ENCODE peak calls at places on chromosome 1, in four cellular contexts. M, B, J and L are unnamed samples.

GRCh38 chr1:180953291-180953747 is 40.6 kb downstream of the KIAA1614 start:
- DNase-seq in M (no peak), B (no peak), J (no peak), L (peak)

GRCh38 chr1:8118031-8118451 is 91.9 kb upstream of the ERRFI1 start:
- DNase-seq in M (no peak), B (no peak), J (peak), L (no peak)

GRCh38 chr1:212432706-212433576 is at the start of gene NENF:
- DNase-seq in M (peak), B (peak), J (peak), L (peak)

GRCh38 chr1:221565718-221566117 is 176.2 kb downstream of the DUSP10 start:
- DNase-seq in M (no peak), B (no peak), J (no peak), L (no peak)

GRCh38 chr1:51417496-51418383 is 87.4 kb upstream of the TTC39A start:
- DNase-seq in M (no peak), B (peak), J (no peak), L (no peak)

GRCh38 chr1:18398791-18399551 is 81.8 kb upstream of the KLHDC7A start:
- DNase-seq in M (no peak), B (no peak), J (no peak), L (no peak)

GRCh38 chr1:43853161-43853921 is 80.3 kb upstream of the ARTN start:
- DNase-seq in M (peak), B (peak), J (no peak), L (peak)

GRCh38 chr1:25022361-25023189 is 92.5 kb upstream of the RUNX3 start:
- DNase-seq in M (peak), B (peak), J (no peak), L (peak)

GRCh38 chr1:51234721-51235425 is 1.2 kb upstream of the RNF11 start:
- DNase-seq in M (peak), B (peak), J (no peak), L (peak)

GRCh38 chr1:242019018-242019417 is 20.1 kb upstream of the MAP1LC3C start:
- DNase-seq in M (no peak), B (no peak), J (no peak), L (no peak)

GRCh38 chr1:65959896-65960295 is 167.2 kb downstream of the PDE4B start:
- DNase-seq in M (no peak), B (peak), J (no peak), L (no peak)

GRCh38 chr1:147515046-147515869 is 26.0 kb upstream of the BCL9 start:
- DNase-seq in M (no peak), B (peak), J (peak), L (no peak)

GRCh38 chr1:109298666-109299086 is 8.1 kb downstream of the MYBPHL start:
- DNase-seq in M (peak), B (peak), J (no peak), L (peak)

GRCh38 chr1:157624471-157624870 is 26.6 kb upstream of the FCRL4 start:
- DNase-seq in M (no peak), B (no peak), J (no peak), L (no peak)

GRCh38 chr1:45493116-45493697 is 2.2 kb upstream of the TESK2 start:
- DNase-seq in M (no peak), B (peak), J (peak), L (peak)

GRCh38 chr1:211680752-211681327 is 5.4 kb upstream of the NEK2 start:
- DNase-seq in M (peak), B (peak), J (peak), L (peak)

GRCh38 chr1:205883792-205884191 is 33.9 kb upstream of the PM20D1 start:
- DNase-seq in M (no peak), B (no peak), J (no peak), L (no peak)

GRCh38 chr1:101302831-101303511 is 66.2 kb downstream of the S1PR1 start:
- DNase-seq in M (no peak), B (no peak), J (no peak), L (no peak)

GRCh38 chr1:207194197-207194596 is 90.2 kb downstream of the C4BPA start:
- DNase-seq in M (no peak), B (no peak), J (no peak), L (no peak)

GRCh38 chr1:36965301-36966159 is 68.8 kb downstream of the GRIK3 start:
- DNase-seq in M (no peak), B (no peak), J (no peak), L (no peak)

GRCh38 chr1:240559781-240560180 is 52.2 kb downstream of the GREM2 start:
- DNase-seq in M (no peak), B (no peak), J (no peak), L (no peak)

GRCh38 chr1:37666241-37666867 is 26.0 kb upstream of the CDCA8 start:
- DNase-seq in M (no peak), B (no peak), J (no peak), L (no peak)

GRCh38 chr1:61844006-61844405 is 101.7 kb downstream of the PATJ start:
- DNase-seq in M (no peak), B (no peak), J (no peak), L (no peak)

GRCh38 chr1:90821793-90822359 is 104.8 kb upstream of the BARHL2 start:
- DNase-seq in M (no peak), B (no peak), J (no peak), L (no peak)

GRCh38 chr1:43524804-43525203 is 5.9 kb upstream of the PTPRF start:
- DNase-seq in M (no peak), B (no peak), J (no peak), L (no peak)

GRCh38 chr1:29801003-29801402 is 564.7 kb downstream of the PTPRU start:
- DNase-seq in M (no peak), B (no peak), J (no peak), L (no peak)

GRCh38 chr1:174366946-174367345 is 80.8 kb upstream of the GPR52 start:
- DNase-seq in M (no peak), B (no peak), J (no peak), L (no peak)

GRCh38 chr1:166905930-166906329 is 29.9 kb upstream of the TADA1 start:
- DNase-seq in M (no peak), B (peak), J (no peak), L (no peak)

GRCh38 chr1:32448773-32449456 is 16.0 kb upstream of the ZBTB8B start:
- DNase-seq in M (no peak), B (peak), J (peak), L (no peak)

GRCh38 chr1:16055613-16056520 is 12.3 kb downstream of the CLCNKB start:
- DNase-seq in M (peak), B (peak), J (peak), L (peak)

GRCh38 chr1:152667625-152668024 is 4.4 kb downstream of the LCE2D start:
- DNase-seq in M (no peak), B (no peak), J (no peak), L (no peak)

GRCh38 chr1:5622412-5622811 is 369.8 kb downstream of the NPHP4 start:
- DNase-seq in M (no peak), B (no peak), J (no peak), L (no peak)

GRCh38 chr1:53826367-53826766 is 11.7 kb downstream of the NDC1 start:
- DNase-seq in M (no peak), B (peak), J (no peak), L (no peak)

DNA sequence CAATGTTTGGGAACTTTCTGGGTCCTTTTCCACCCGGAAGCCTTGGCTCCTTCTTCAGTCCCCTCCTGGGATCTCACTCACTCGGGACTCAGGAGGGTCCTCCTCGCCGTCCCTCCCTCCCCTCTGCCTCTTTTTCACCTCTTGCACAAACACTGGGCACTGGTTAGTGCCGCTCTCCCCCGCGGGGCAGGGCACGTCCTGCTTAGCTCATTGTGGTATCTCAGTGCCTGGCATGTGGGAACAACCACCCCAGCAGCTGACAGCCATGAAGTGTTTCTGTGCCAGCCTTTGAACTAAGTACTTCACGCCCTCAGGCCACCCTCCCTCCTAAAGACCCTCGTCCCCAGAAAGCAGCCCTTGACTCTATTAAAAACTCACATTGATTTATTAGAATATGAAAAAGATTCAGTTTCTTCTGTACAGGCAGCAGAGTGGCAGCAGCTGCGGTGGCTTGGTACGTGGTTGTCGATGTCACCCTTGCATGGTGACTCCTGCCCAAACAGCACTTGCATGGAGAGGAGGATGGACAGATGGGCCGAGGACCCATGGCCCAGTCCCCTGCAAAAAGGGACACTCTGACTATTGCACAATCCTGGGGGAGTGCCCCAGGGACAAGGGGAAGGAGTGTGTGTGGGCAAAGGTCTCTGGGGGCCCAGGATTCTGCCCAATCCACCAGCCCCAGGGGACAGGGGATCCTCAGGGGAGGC is 56.3 kb downstream of the SLC9A1 start:
- DNase-seq in M (peak), B (no peak), J (no peak), L (no peak)
- TF ChIP-seq CTCF in M (no peak), B (no peak), J (no peak), L (no peak)

GRCh38 chr1:145901312-145902021 is 8.4 kb downstream of the ITGA10 start:
- DNase-seq in M (no peak), B (no peak), J (peak), L (no peak)
- TF ChIP-seq CTCF in M (no peak), B (no peak), J (no peak), L (no peak)

GRCh38 chr1:245143849-245144248 is 10.9 kb upstream of the KIF26B start:
- DNase-seq in M (no peak), B (no peak), J (no peak), L (no peak)
- TF ChIP-seq CTCF in M (no peak), B (no peak), J (no peak), L (no peak)

GRCh38 chr1:82920418-82921248 is 1078.3 kb downstream of the TTLL7 start:
- DNase-seq in M (no peak), B (peak), J (no peak), L (no peak)
- TF ChIP-seq CTCF in M (no peak), B (peak), J (no peak), L (no peak)

GRCh38 chr1:161749509-161750407 is at the start of gene DUSP12:
- DNase-seq in M (peak), B (peak), J (peak), L (peak)
- TF ChIP-seq CTCF in M (no peak), B (peak), J (no peak), L (peak)

DNA sequence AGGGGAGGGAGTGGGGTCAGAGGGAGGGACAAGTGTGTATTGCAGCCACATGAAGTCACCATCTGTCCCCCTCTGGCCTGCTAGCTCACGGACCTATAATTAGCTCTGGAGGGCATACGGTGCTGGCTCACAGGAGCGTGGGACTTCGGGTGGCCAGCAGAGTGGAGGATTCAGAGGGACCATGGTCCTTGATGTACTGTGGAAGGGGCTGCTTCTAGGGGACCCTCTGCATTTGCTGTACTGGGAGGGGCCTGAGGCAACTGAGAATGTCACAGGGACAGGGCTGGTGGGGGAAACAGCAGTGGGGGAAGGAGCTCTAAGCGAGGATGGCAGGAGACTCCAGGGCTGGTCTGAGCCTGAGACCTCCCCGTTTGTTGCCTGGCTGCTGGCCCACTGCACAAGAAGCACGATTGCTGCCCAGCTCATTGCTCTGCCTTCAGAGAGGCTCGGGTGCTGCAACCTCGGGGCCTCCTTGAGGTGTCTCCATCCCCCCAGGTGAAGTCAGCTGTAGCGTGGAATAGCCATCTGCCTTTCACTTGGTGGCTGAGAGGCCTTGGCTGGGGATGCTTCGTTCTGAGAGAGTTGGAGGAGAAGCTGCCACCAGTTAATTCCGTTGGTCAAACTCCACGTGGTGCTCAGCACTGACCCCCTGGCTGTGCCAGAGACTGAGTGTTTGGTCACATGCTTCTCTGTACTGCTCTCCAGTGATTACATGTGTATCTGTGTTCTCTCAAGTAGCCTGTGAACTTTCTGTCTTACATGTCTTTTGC is 2.7 kb downstream of the PPFIA4 start:
- DNase-seq in M (no peak), B (no peak), J (no peak), L (peak)
- TF ChIP-seq CTCF in M (no peak), B (no peak), J (no peak), L (no peak)

GRCh38 chr1:199954701-199955100 is 72.8 kb upstream of the NR5A2 start:
- DNase-seq in M (no peak), B (peak), J (peak), L (peak)
- TF ChIP-seq CTCF in M (peak), B (peak), J (peak), L (peak)